ENCODE peak calls at places on chromosomes 2 and 18, in nine cellular contexts. X, C, O, V, M, L, K, H and J are unnamed samples.

GRCh38 chr18:54734059-54734458 is 94.2 kb upstream of the RAB27B start:
- DNase-seq in X (no peak), C (peak; percentile 86), O (no peak), V (no peak), M (no peak), L (no peak), K (no peak), H (no peak), J (peak; percentile 89)

GRCh38 chr18:47970664-47971523 is 40.4 kb upstream of the SMAD2 start:
- DNase-seq in X (peak; percentile 18), C (no peak), O (no peak), V (no peak), M (peak; percentile 36), L (peak; percentile 21), K (no peak), H (no peak), J (no peak)

GRCh38 chr2:216490061-216490460 is 8.6 kb upstream of the RPL37A start:
- DNase-seq in X (no peak), C (peak; percentile 68), O (no peak), V (no peak), M (no peak), L (no peak), K (no peak), H (no peak), J (peak; percentile 80)

GRCh38 chr2:28437142-28437835 is 44.6 kb downstream of the FOSL2 start:
- DNase-seq in X (no peak), C (no peak), O (no peak), V (no peak), M (no peak), L (no peak), K (no peak), H (no peak), J (peak; percentile 45)

GRCh38 chr2:126359494-126359893 is 296.5 kb upstream of the GYPC start:
- DNase-seq in X (no peak), C (peak; percentile 1), O (no peak), V (no peak), M (no peak), L (peak; percentile 46), K (no peak), H (no peak), J (no peak)

GRCh38 chr2:8540552-8541055 is 141.3 kb upstream of the ID2 start:
- DNase-seq in X (no peak), C (no peak), O (no peak), V (no peak), M (no peak), L (no peak), K (no peak), H (no peak), J (no peak)

GRCh38 chr2:236600158-236600557 is 30.5 kb downstream of the ACKR3 start:
- DNase-seq in X (no peak), C (no peak), O (no peak), V (no peak), M (no peak), L (no peak), K (no peak), H (no peak), J (no peak)

GRCh38 chr2:227606476-227606875 is 7.8 kb downstream of the SCYGR2 start:
- DNase-seq in X (no peak), C (no peak), O (no peak), V (no peak), M (no peak), L (no peak), K (no peak), H (no peak), J (no peak)

GRCh38 chr2:204468689-204469429 is 76.4 kb upstream of the PARD3B start:
- DNase-seq in X (no peak), C (peak; percentile 87), O (no peak), V (no peak), M (no peak), L (no peak), K (no peak), H (no peak), J (peak; percentile 83)

GRCh38 chr2:232928564-232929302 is 58.7 kb downstream of the SNORC start:
- DNase-seq in X (no peak), C (no peak), O (no peak), V (peak; percentile 32), M (no peak), L (no peak), K (no peak), H (no peak), J (no peak)

GRCh38 chr18:79123948-79124347 is 54.8 kb downstream of the ATP9B start:
- DNase-seq in X (no peak), C (peak; percentile 28), O (no peak), V (no peak), M (no peak), L (no peak), K (no peak), H (no peak), J (peak; percentile 13)

GRCh38 chr2:31539505-31539904 is 41.2 kb downstream of the SRD5A2 start:
- DNase-seq in X (no peak), C (no peak), O (no peak), V (no peak), M (no peak), L (no peak), K (no peak), H (no peak), J (no peak)

GRCh38 chr18:59957957-59958356 is 58.2 kb downstream of the PMAIP1 start:
- DNase-seq in X (no peak), C (peak; percentile 83), O (no peak), V (peak; percentile 100), M (no peak), L (peak; percentile 79), K (no peak), H (no peak), J (peak; percentile 42)

GRCh38 chr18:47100214-47100831 is 50.0 kb downstream of the HDHD2 start:
- DNase-seq in X (peak; percentile 25), C (peak; percentile 53), O (no peak), V (peak; percentile 57), M (peak; percentile 53), L (peak; percentile 33), K (peak; percentile 50), H (peak; percentile 69), J (peak; percentile 72)

GRCh38 chr2:231674587-231675334 is 33.6 kb upstream of the PTMA start:
- DNase-seq in X (no peak), C (peak; percentile 61), O (peak; percentile 33), V (peak; percentile 67), M (peak; percentile 75), L (peak; percentile 99), K (peak; percentile 65), H (peak; percentile 81), J (peak; percentile 60)

GRCh38 chr2:173881886-173882285 is 83.3 kb downstream of the SP3 start:
- DNase-seq in X (no peak), C (no peak), O (no peak), V (peak; percentile 2), M (no peak), L (peak; percentile 28), K (no peak), H (no peak), J (no peak)

GRCh38 chr2:55490554-55490953 is 29.0 kb upstream of the CFAP36 start:
- DNase-seq in X (no peak), C (peak; percentile 42), O (no peak), V (peak; percentile 62), M (no peak), L (no peak), K (no peak), H (no peak), J (peak; percentile 53)

GRCh38 chr18:52337286-52337685 is 2.7 kb upstream of the DCC start:
- DNase-seq in X (no peak), C (no peak), O (no peak), V (no peak), M (no peak), L (no peak), K (no peak), H (no peak), J (peak; percentile 26)

GRCh38 chr2:119389615-119390306 is 23.0 kb downstream of the DBI start:
- DNase-seq in X (no peak), C (peak; percentile 56), O (no peak), V (no peak), M (no peak), L (no peak), K (no peak), H (no peak), J (peak; percentile 15)

GRCh38 chr2:28633739-28634138 is 117.9 kb upstream of the PPP1CB start:
- DNase-seq in X (no peak), C (peak; percentile 70), O (no peak), V (peak; percentile 20), M (no peak), L (no peak), K (no peak), H (no peak), J (peak; percentile 61)

GRCh38 chr2:84958135-84959044 is 12.6 kb upstream of the KCMF1 start:
- DNase-seq in X (no peak), C (peak; percentile 99), O (no peak), V (peak; percentile 84), M (no peak), L (no peak), K (no peak), H (no peak), J (peak; percentile 72)

GRCh38 chr2:62706721-62707516 is 1.4 kb downstream of the EHBP1 start:
- DNase-seq in X (no peak), C (peak; percentile 21), O (no peak), V (peak; percentile 11), M (no peak), L (no peak), K (no peak), H (no peak), J (no peak)

GRCh38 chr2:119772767-119773166 is 13.0 kb downstream of the PTPN4 start:
- DNase-seq in X (no peak), C (no peak), O (no peak), V (no peak), M (no peak), L (no peak), K (no peak), H (no peak), J (no peak)

GRCh38 chr2:196337618-196337953 is 166.2 kb upstream of the STK17B start:
- DNase-seq in X (no peak), C (no peak), O (no peak), V (no peak), M (no peak), L (no peak), K (no peak), H (no peak), J (no peak)

GRCh38 chr2:219274392-219274921 is 4.7 kb upstream of the DNAJB2 start:
- DNase-seq in X (no peak), C (peak; percentile 86), O (no peak), V (no peak), M (no peak), L (no peak), K (no peak), H (no peak), J (peak; percentile 93)

GRCh38 chr2:64613276-64613675 is 40.4 kb downstream of the SERTAD2 start:
- DNase-seq in X (no peak), C (no peak), O (no peak), V (no peak), M (no peak), L (no peak), K (no peak), H (no peak), J (peak; percentile 45)

GRCh38 chr2:240237609-240238151 is 97.2 kb upstream of the OTOS start:
- DNase-seq in X (no peak), C (peak; percentile 64), O (no peak), V (no peak), M (no peak), L (no peak), K (no peak), H (no peak), J (no peak)

GRCh38 chr2:26521054-26521912 is 43.4 kb upstream of the OTOF start:
- DNase-seq in X (peak; percentile 28), C (peak; percentile 19), O (no peak), V (peak; percentile 66), M (peak; percentile 14), L (peak; percentile 37), K (no peak), H (peak; percentile 11), J (peak; percentile 34)

GRCh38 chr18:37246779-37247340 is 318.7 kb downstream of the CELF4 start:
- DNase-seq in X (no peak), C (no peak), O (no peak), V (no peak), M (no peak), L (no peak), K (no peak), H (no peak), J (no peak)

GRCh38 chr18:46469186-46469915 is 187.7 kb downstream of the LOXHD1 start:
- DNase-seq in X (no peak), C (no peak), O (no peak), V (peak; percentile 88), M (no peak), L (no peak), K (no peak), H (no peak), J (no peak)

GRCh38 chr2:238850096-238850495 is 2.2 kb downstream of the TWIST2 start:
- DNase-seq in X (no peak), C (no peak), O (no peak), V (no peak), M (no peak), L (no peak), K (no peak), H (no peak), J (no peak)